ENCODE peak calls at places on chromosomes 12 and 14, in four cellular contexts. J is GM12878, W is HepG2, Z is K562. H is an unnamed sample.

GRCh38 chr14:60514378-60515243 is 5.7 kb downstream of the SIX6 start:
- DNase-seq in J (no peak), W (peak; percentile 41), Z (peak; percentile 9), H (peak; percentile 17)

GRCh38 chr12:116166306-116166705 is 111.2 kb downstream of the MED13L start:
- DNase-seq in J (no peak), W (no peak), Z (no peak), H (no peak)

GRCh38 chr12:1842905-1843640 is 22.7 kb downstream of the LRTM2 start:
- DNase-seq in J (no peak), W (no peak), Z (no peak), H (no peak)

GRCh38 chr12:74129702-74130101 is 407.9 kb upstream of the ATXN7L3B start:
- DNase-seq in J (no peak), W (no peak), Z (no peak), H (no peak)

GRCh38 chr12:84551373-84551772 is 361.2 kb downstream of the SLC6A15 start:
- DNase-seq in J (no peak), W (no peak), Z (no peak), H (no peak)

GRCh38 chr14:105065280-105066228 is at the start of gene GPR132:
- DNase-seq in J (peak; percentile 93), W (no peak), Z (no peak), H (no peak)

GRCh38 chr14:78123650-78124253 is 46.4 kb upstream of the NRXN3 start:
- DNase-seq in J (no peak), W (no peak), Z (no peak), H (no peak)

GRCh38 chr14:50308363-50308762 is 3.7 kb downstream of the L2HGDH start:
- DNase-seq in J (no peak), W (peak; percentile 40), Z (no peak), H (peak; percentile 29)

GRCh38 chr14:72142328-72142727 is 210.1 kb downstream of the RGS6 start:
- DNase-seq in J (no peak), W (no peak), Z (no peak), H (no peak)

GRCh38 chr14:64502476-64503183 is 1.0 kb downstream of the ZBTB25 start:
- DNase-seq in J (no peak), W (no peak), Z (peak; percentile 57), H (peak; percentile 23)

GRCh38 chr12:48999371-49000131 is at the start of gene DDN:
- DNase-seq in J (no peak), W (no peak), Z (peak; percentile 72), H (no peak)

GRCh38 chr14:99716091-99716849 is 32.2 kb downstream of the CYP46A1 start:
- DNase-seq in J (no peak), W (no peak), Z (no peak), H (no peak)

GRCh38 chr12:52532636-52533035 is 12.4 kb upstream of the KRT5 start:
- DNase-seq in J (no peak), W (no peak), Z (no peak), H (no peak)

GRCh38 chr12:11622774-11623375 is 26.6 kb upstream of the ETV6 start:
- DNase-seq in J (peak; percentile 39), W (no peak), Z (no peak), H (no peak)

GRCh38 chr12:97148941-97149559 is 242.0 kb downstream of the NEDD1 start:
- DNase-seq in J (no peak), W (peak; percentile 56), Z (peak; percentile 37), H (peak; percentile 57)

GRCh38 chr12:54527631-54527929 is 21.8 kb upstream of the PDE1B start:
- DNase-seq in J (no peak), W (no peak), Z (no peak), H (no peak)

GRCh38 chr14:26448181-26448855 is 149.5 kb downstream of the NOVA1 start:
- DNase-seq in J (no peak), W (no peak), Z (no peak), H (no peak)

GRCh38 chr12:123660328-123660727 is 10.6 kb upstream of the TCTN2 start:
- DNase-seq in J (no peak), W (no peak), Z (no peak), H (peak; percentile 43)

GRCh38 chr12:3225154-3225795 is 148.1 kb downstream of the TSPAN9 start:
- DNase-seq in J (no peak), W (no peak), Z (no peak), H (no peak)

GRCh38 chr12:107992870-107993451 is 136.1 kb upstream of the WSCD2 start:
- DNase-seq in J (peak; percentile 2), W (peak; percentile 49), Z (peak; percentile 51), H (peak; percentile 27)

GRCh38 chr12:49010092-49010668 is 8.4 kb downstream of the PRKAG1 start:
- DNase-seq in J (no peak), W (no peak), Z (no peak), H (no peak)

GRCh38 chr12:78898416-78898815 is 33.8 kb downstream of the SYT1 start:
- DNase-seq in J (no peak), W (no peak), Z (no peak), H (no peak)

GRCh38 chr14:69005432-69006148 is 26.5 kb upstream of the ACTN1 start:
- DNase-seq in J (no peak), W (peak; percentile 57), Z (peak; percentile 20), H (peak; percentile 70)
- TF ChIP-seq EP300 in J (no peak), W (no peak), Z (no peak), H (no peak)

GRCh38 chr12:8697120-8697475 is 693 bp upstream of the RIMKLB start:
- DNase-seq in J (no peak), W (no peak), Z (peak; percentile 50), H (no peak)
- H3K4me1 ChIP-seq in J (no peaks in the 10 kb centered on the region), W (peaks cover 8% of the 10 kb centered on the region), Z (peaks cover 8% of the 10 kb centered on the region), H (peaks cover 10% of the 10 kb centered on the region)

GRCh38 chr12:131726-132465 is 65.3 kb downstream of the IQSEC3 start:
- DNase-seq in J (no peak), W (no peak), Z (no peak), H (no peak)
- TF ChIP-seq CHD4 in J (no peak), W (no peak), Z (no peak), H (no peak)

GRCh38 chr12:87586158-87586557 is 443.0 kb downstream of the C12orf50 start:
- DNase-seq in J (no peak), W (no peak), Z (no peak), H (no peak)
- TF ChIP-seq EP300 in J (no peak), W (no peak), Z (no peak), H (no peak)

GRCh38 chr12:68617160-68617926 is 6.6 kb downstream of the RAP1B start:
- DNase-seq in J (no peak), W (no peak), Z (no peak), H (no peak)
- H3K4me1 ChIP-seq in J (peaks cover 23% of the 10 kb centered on the region), W (peaks cover 72% of the 10 kb centered on the region), Z (peaks cover 14% of the 10 kb centered on the region), H (peaks cover 79% of the 10 kb centered on the region)

DNA sequence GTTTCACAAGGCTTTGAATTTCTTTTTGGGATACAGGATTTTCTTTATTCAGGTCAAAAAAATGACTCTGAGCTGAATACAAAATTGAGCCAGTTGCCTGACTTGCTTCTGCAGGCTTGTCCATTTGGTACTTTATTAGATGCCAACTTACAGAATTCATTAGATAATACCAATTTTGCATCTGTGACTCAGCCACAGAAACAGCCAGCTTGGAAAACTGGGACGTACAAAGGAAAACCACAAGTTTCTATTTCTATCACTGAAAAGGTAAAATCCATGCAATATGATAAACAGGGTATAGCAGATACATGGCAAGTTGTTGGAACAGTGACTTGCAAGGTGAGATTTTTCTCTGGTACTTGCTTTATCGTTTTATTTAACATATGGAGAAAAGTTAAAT is 5.8 kb downstream of the AP5M1 start:
- DNase-seq in J (no peak), W (no peak), Z (no peak), H (no peak)
- TF ChIP-seq CHD4 in J (no peak), W (no peak), Z (no peak), H (no peak)

H was measured in A549.